ENCODE peak calls at places on chromosomes 16 and 17, in seven cellular contexts. F, N, T, P, R, Z and Y are unnamed samples.

GRCh38 chr17:29059281-29059680 is 16.3 kb downstream of the PIPOX start:
- DNase-seq in F (no peak), N (peak), T (no peak), P (peak), R (no peak), Z (peak), Y (no peak)

GRCh38 chr17:31900877-31901276 is 631 bp downstream of the UTP6 start:
- DNase-seq in F (no peak), N (peak), T (no peak), P (peak), R (no peak), Z (peak), Y (no peak)

GRCh38 chr16:6286176-6286575 is 1046.5 kb upstream of the RBFOX1 start:
- DNase-seq in F (no peak), N (peak), T (no peak), P (no peak), R (no peak), Z (no peak), Y (no peak)

GRCh38 chr16:79400462-79401149 is 199.9 kb downstream of the MAF start:
- DNase-seq in F (peak), N (no peak), T (no peak), P (no peak), R (no peak), Z (no peak), Y (peak)

GRCh38 chr17:17681187-17681743 is at the start of gene RAI1:
- DNase-seq in F (peak), N (peak), T (peak), P (peak), R (no peak), Z (peak), Y (peak)

GRCh38 chr16:9297437-9298113 is 206.1 kb downstream of the HAPSTR1 start:
- DNase-seq in F (no peak), N (no peak), T (no peak), P (peak), R (no peak), Z (no peak), Y (no peak)

GRCh38 chr16:75025766-75026165 is 26.9 kb downstream of the ZNRF1 start:
- DNase-seq in F (no peak), N (peak), T (no peak), P (peak), R (no peak), Z (no peak), Y (no peak)

GRCh38 chr16:86771506-86772230 is 193.3 kb downstream of the FOXL1 start:
- DNase-seq in F (no peak), N (no peak), T (no peak), P (no peak), R (no peak), Z (no peak), Y (no peak)

GRCh38 chr17:50872710-50873424 is 6.7 kb upstream of the TOB1 start:
- DNase-seq in F (no peak), N (no peak), T (no peak), P (peak), R (no peak), Z (peak), Y (no peak)

GRCh38 chr17:43940630-43941029 is 1.6 kb downstream of the PPY start:
- DNase-seq in F (no peak), N (peak), T (no peak), P (no peak), R (no peak), Z (peak), Y (no peak)

GRCh38 chr16:4390266-4391260 is 18.9 kb downstream of the VASN start:
- DNase-seq in F (no peak), N (no peak), T (no peak), P (no peak), R (no peak), Z (no peak), Y (no peak)

DNA sequence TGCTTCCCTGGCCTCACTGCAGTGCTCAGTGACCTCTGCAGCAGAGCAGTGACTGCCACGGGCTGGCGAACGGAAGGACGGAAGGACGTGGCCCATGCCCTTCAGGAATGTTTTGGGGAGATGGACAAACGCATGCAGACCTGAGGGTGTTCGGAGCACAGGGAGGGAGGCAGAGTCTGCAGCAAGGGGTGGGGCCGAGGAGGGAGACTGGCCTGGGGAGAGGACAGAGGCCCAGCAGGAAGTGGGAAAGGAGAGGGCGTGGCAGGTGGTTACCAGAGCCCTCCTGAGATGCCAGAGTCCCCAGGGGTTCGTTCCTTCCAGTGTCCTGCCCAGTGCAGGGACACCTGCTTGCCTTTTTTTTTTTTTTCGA is 21.9 kb downstream of the ADORA2B start:
- DNase-seq in F (peak), N (no peak), T (peak), P (no peak), R (no peak), Z (no peak), Y (peak)
- H3K4me3 ChIP-seq in F (no peak), N (peak), T (peak), P (no peak), R (no peak), Z (no peak), Y (no peak)

GRCh38 chr16:21060027-21060510 is 90.6 kb downstream of the DNAH3 start:
- DNase-seq in F (no peak), N (no peak), T (no peak), P (no peak), R (no peak), Z (no peak), Y (no peak)
- H3K4me3 ChIP-seq in F (no peak), N (no peak), T (no peak), P (no peak), R (no peak), Z (no peak), Y (no peak)

GRCh38 chr17:71338396-71338795 is 782.4 kb upstream of the SOX9 start:
- DNase-seq in F (peak), N (peak), T (no peak), P (peak), R (no peak), Z (peak), Y (no peak)
- H3K4me3 ChIP-seq in F (no peak), N (peak), T (no peak), P (no peak), R (no peak), Z (no peak), Y (no peak)

DNA sequence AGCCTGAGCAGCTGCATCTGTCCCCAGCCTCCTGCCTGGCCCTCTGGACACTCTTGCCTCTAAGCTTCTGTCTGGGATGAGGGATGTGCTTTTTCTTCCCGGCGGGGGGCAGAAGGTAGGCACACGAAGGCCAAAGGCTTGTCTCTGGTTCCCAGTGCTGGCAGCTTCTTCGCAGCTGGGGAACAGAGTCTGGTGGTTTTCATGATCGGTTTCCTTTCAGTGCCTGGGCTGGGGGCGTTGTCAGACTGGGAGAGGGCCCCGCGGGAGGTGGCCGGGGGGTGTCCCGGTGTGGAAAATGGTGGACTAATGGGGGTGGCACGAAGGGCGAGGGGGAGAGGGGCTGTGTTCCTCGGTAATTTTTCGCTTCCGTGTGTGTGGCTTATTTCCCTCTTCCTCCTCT is 988 bp downstream of the RAP1GAP2 start:
- DNase-seq in F (peak), N (no peak), T (no peak), P (no peak), R (no peak), Z (no peak), Y (peak)
- H3K4me3 ChIP-seq in F (peak), N (no peak), T (peak), P (no peak), R (peak), Z (no peak), Y (no peak)

GRCh38 chr16:11084484-11085024 is 140.2 kb downstream of the CLEC16A start:
- DNase-seq in F (no peak), N (peak), T (no peak), P (peak), R (no peak), Z (peak), Y (no peak)

GRCh38 chr16:11082860-11083388 is 138.6 kb downstream of the CLEC16A start:
- DNase-seq in F (no peak), N (no peak), T (no peak), P (no peak), R (no peak), Z (no peak), Y (no peak)

GRCh38 chr16:11082108-11082859 is 137.9 kb downstream of the CLEC16A start:
- DNase-seq in F (no peak), N (no peak), T (no peak), P (no peak), R (no peak), Z (no peak), Y (no peak)

GRCh38 chr16:11087691-11088431 is 143.5 kb downstream of the CLEC16A start:
- DNase-seq in F (no peak), N (peak), T (no peak), P (no peak), R (no peak), Z (no peak), Y (no peak)

DNA sequence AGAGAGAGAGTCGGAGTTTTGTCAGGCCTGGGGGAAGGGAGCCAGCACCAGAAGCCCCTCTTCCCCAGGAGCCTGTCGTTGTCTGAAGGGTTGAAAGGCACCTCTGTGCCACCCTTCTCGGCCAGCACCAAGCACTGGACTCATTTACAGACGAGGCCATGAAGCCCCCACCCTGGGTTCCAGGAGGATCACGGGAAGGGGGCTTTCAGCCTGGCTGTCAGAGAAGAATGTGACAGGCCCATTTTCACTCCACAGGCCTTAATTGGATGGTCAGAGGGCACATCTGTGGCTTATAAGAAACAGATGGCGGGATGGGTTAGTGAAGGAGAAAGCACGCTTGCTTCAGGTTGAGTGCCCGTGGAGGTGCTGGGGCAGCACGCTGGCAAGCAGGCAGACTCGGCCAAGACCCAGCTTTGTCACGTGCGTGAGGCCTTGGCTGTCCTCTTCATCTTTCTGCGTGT is 140.7 kb downstream of the CLEC16A start:
- DNase-seq in F (no peak), N (no peak), T (no peak), P (peak), R (no peak), Z (no peak), Y (no peak)
- H3K4me3 ChIP-seq in F (no peak), N (no peak), T (no peak), P (no peak), R (no peak), Z (no peak), Y (no peak)

GRCh38 chr16:66580605-66581209 is 1.4 kb downstream of the CMTM2 start:
- DNase-seq in F (no peak), N (peak), T (no peak), P (peak), R (no peak), Z (peak), Y (no peak)
- H3K4me3 ChIP-seq in F (no peak), N (no peak), T (no peak), P (no peak), R (no peak), Z (no peak), Y (no peak)